ENCODE peak calls at places on chromosomes 3 and 15, in eight cellular contexts. E, I, G, O, Q, K, U and M are unnamed samples.

GRCh38 chr15:45641374-45641778 is 6.5 kb downstream of the SQOR start:
- DNase-seq in E (no peak), I (no peak), G (no peak), O (peak; percentile 94), Q (no peak), K (no peak), U (peak; percentile 63), M (peak; percentile 92)

GRCh38 chr3:33417051-33417673 is 23.0 kb downstream of the UBP1 start:
- DNase-seq in E (no peak), I (no peak), G (no peak), O (no peak), Q (no peak), K (no peak), U (no peak), M (peak; percentile 52)

GRCh38 chr15:58506064-58506490 is 74.3 kb downstream of the LIPC start:
- DNase-seq in E (no peak), I (no peak), G (no peak), O (no peak), Q (no peak), K (no peak), U (no peak), M (no peak)

GRCh38 chr15:64901914-64902313 is 9.8 kb upstream of the ANKDD1A start:
- DNase-seq in E (no peak), I (no peak), G (no peak), O (no peak), Q (peak; percentile 27), K (no peak), U (no peak), M (no peak)

GRCh38 chr15:74365619-74366445 is 1.6 kb downstream of the CYP11A1 start:
- DNase-seq in E (peak; percentile 44), I (no peak), G (no peak), O (no peak), Q (peak; percentile 48), K (peak; percentile 65), U (no peak), M (peak; percentile 52)

GRCh38 chr3:136249091-136249490 is 1.0 kb upstream of the PCCB start:
- DNase-seq in E (no peak), I (no peak), G (no peak), O (no peak), Q (no peak), K (no peak), U (no peak), M (no peak)

GRCh38 chr3:126667631-126668449 is 12.9 kb upstream of the TXNRD3 start:
- DNase-seq in E (no peak), I (no peak), G (no peak), O (no peak), Q (no peak), K (no peak), U (no peak), M (no peak)

GRCh38 chr3:163438760-163439159 is 1639.5 kb downstream of the SI start:
- DNase-seq in E (no peak), I (no peak), G (no peak), O (no peak), Q (no peak), K (no peak), U (no peak), M (no peak)

GRCh38 chr15:47411733-47412530 is 305.4 kb upstream of the SEMA6D start:
- DNase-seq in E (no peak), I (no peak), G (no peak), O (no peak), Q (no peak), K (peak; percentile 58), U (no peak), M (no peak)

GRCh38 chr3:125146601-125147490 is 65.7 kb downstream of the SLC12A8 start:
- DNase-seq in E (no peak), I (peak; percentile 77), G (no peak), O (no peak), Q (no peak), K (peak; percentile 74), U (no peak), M (no peak)

GRCh38 chr15:93124126-93124525 is 35.1 kb upstream of the RGMA start:
- DNase-seq in E (no peak), I (no peak), G (no peak), O (no peak), Q (no peak), K (no peak), U (no peak), M (no peak)

GRCh38 chr3:28139288-28139687 is 102.1 kb upstream of the CMC1 start:
- DNase-seq in E (no peak), I (no peak), G (no peak), O (no peak), Q (no peak), K (no peak), U (no peak), M (no peak)

GRCh38 chr15:73346735-73347312 is 21.9 kb downstream of the HCN4 start:
- DNase-seq in E (peak; percentile 74), I (no peak), G (peak; percentile 13), O (peak; percentile 1), Q (peak; percentile 71), K (no peak), U (peak; percentile 61), M (peak; percentile 43)

GRCh38 chr3:9183011-9183410 is 66.4 kb downstream of the SRGAP3 start:
- DNase-seq in E (no peak), I (no peak), G (no peak), O (no peak), Q (no peak), K (no peak), U (no peak), M (no peak)

GRCh38 chr15:28086175-28086703 is 12.9 kb downstream of the OCA2 start:
- DNase-seq in E (no peak), I (no peak), G (peak; percentile 26), O (no peak), Q (peak; percentile 66), K (peak; percentile 66), U (peak; percentile 60), M (peak; percentile 75)

GRCh38 chr3:72255736-72256559 is 471.0 kb upstream of the PROK2 start:
- DNase-seq in E (no peak), I (no peak), G (no peak), O (no peak), Q (peak; percentile 89), K (peak; percentile 63), U (peak; percentile 68), M (no peak)

GRCh38 chr3:191428177-191428576 is 32.8 kb upstream of the PYDC2 start:
- DNase-seq in E (no peak), I (no peak), G (no peak), O (no peak), Q (no peak), K (no peak), U (no peak), M (no peak)

GRCh38 chr15:64158363-64159134 is 4.3 kb downstream of the PPIB start:
- DNase-seq in E (no peak), I (no peak), G (no peak), O (no peak), Q (no peak), K (no peak), U (no peak), M (no peak)

GRCh38 chr3:185155678-185156077 is 2.8 kb upstream of the C3orf70 start:
- DNase-seq in E (no peak), I (no peak), G (no peak), O (no peak), Q (no peak), K (no peak), U (no peak), M (no peak)

GRCh38 chr15:41894791-41895463 is 1.1 kb upstream of the SPTBN5 start:
- DNase-seq in E (no peak), I (peak; percentile 91), G (peak; percentile 44), O (peak; percentile 35), Q (no peak), K (peak; percentile 92), U (peak; percentile 79), M (peak; percentile 89)

DNA sequence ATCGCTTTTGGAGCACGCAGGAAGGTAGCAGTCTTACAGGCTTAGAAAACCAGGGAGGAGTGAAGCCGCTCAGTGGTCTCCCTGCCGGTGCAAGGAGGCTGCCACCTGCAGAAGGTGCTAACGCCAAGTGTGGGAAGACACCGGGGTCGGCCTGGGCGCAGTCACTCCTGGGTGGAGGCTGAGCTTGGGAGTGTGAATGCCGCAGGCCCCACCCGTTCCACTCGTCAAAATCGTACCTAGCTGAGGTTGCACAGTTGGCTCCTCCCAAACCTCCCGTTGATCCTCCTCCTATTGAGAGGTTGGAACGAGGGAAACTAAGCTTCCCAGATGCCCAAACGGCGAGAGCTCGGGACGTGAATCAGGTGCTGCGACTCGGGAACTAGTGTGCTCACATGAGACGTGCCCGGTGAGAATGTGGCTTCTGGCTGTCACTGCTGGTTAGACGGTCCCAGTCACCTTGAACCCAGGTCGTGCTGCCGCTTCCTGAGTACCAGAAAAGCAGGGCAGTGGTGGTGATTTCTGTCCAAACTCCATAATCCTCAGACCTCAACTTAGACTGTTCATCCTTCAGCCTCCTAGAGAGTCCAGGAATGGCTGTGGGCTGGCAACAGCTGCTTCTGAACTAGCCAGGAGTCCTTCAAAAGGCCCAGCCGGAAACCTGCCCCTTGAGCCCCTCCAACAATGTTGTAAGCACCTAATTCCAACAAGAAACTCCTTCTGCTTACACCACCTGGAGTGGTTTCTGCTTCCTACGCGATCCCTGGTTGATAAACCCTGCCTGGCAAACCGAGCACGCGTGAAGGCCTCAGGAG is 156.0 kb downstream of the XXYLT1 start:
- DNase-seq in E (no peak), I (no peak), G (no peak), O (no peak), Q (no peak), K (no peak), U (no peak), M (no peak)
- H3K4me3 ChIP-seq in E (no peak overlapping the region), I (no peak overlapping the region), G (no peak overlapping the region), O (no peak overlapping the region), Q (no peak overlapping the region), K (no peak overlapping the region), U (no peak overlapping the region), M (no peak overlapping the region)

GRCh38 chr15:23877502-23878412 is 190.7 kb upstream of the NDN start:
- DNase-seq in E (peak; percentile 65), I (no peak), G (no peak), O (no peak), Q (peak; percentile 75), K (peak; percentile 53), U (peak; percentile 61), M (peak; percentile 1)
- H3K4me3 ChIP-seq in E (peak overlapping the region; percentile 30), I (no peak overlapping the region), G (no peak overlapping the region), O (no peak overlapping the region), Q (no peak overlapping the region), K (no peak overlapping the region), U (no peak overlapping the region), M (no peak overlapping the region)

GRCh38 chr3:111739241-111739952 is 119.7 kb upstream of the PHLDB2 start:
- DNase-seq in E (no peak), I (peak; percentile 62), G (peak; percentile 86), O (no peak), Q (no peak), K (no peak), U (peak; percentile 56), M (peak; percentile 82)
- H3K4me3 ChIP-seq in E (no peak overlapping the region), I (no peak overlapping the region), G (peak overlapping the region; percentile 18), O (no peak overlapping the region), Q (no peak overlapping the region), K (no peak overlapping the region), U (no peak overlapping the region), M (no peak overlapping the region)

DNA sequence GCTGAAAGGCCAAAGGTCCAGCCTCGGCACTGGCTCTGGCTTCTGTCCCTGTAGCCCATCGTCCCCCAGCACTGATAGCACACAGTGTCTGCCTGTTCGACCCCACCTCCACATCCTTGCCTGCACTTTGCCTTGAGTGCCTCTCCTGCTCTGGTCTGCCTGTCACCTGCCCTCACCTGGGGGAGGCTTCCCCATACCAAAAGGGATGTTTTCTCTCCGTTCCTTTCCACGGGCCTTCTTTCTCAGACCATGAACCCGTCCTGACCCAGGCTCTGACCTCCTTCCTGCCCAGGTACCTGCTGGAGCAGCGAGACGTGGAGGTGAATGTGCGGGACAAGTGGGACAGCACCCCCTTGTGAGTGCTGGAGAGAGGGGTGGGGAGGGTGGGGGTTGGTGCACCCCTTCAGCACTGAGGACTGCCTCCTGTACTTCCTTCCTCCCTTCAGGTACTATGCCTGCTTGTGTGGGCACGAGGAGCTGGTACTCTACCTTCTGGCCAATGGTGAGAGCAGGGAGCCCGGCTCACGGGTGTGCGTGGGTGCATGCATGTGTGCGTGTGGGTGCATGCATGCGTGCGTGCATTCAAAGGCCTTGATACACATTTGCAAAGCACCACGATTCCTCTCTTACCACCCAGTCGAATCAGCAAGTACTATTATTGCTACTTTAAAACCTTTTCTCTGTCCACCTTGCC is 1.5 kb downstream of the ABTB1 start:
- DNase-seq in E (no peak), I (peak; percentile 60), G (no peak), O (no peak), Q (no peak), K (peak; percentile 42), U (no peak), M (no peak)
- H3K4me3 ChIP-seq in E (peak overlapping the region; percentile 77), I (peak overlapping the region; percentile 94), G (no peak overlapping the region), O (peak overlapping the region; percentile 68), Q (no peak overlapping the region), K (no peak overlapping the region), U (peak overlapping the region; percentile 80), M (peak overlapping the region; percentile 70)